ENCODE peak calls at places on chromosomes 3 and 15, in four cellular contexts. L is A549, Y is GM06990, W is colonic mucosa. B is an unnamed sample.

GRCh38 chr3:49566312-49566711 is 12.0 kb downstream of the BSN start:
- DNase-seq in W (no peak), Y (no peak), L (no peak), B (no peak)

GRCh38 chr3:195113074-195113473 is 157.9 kb downstream of the XXYLT1 start:
- DNase-seq in Y (no peak), W (no peak), L (no peak), B (no peak)

GRCh38 chr3:24060055-24060454 is 115.0 kb downstream of the NR1D2 start:
- DNase-seq in W (no peak), L (no peak), Y (no peak), B (peak)

GRCh38 chr15:90862964-90863721 is 5.2 kb upstream of the FURIN start:
- DNase-seq in Y (no peak), W (no peak), L (no peak), B (peak)

GRCh38 chr3:50450135-50450911 is 53.1 kb downstream of the CACNA2D2 start:
- DNase-seq in Y (peak), W (peak), L (no peak), B (peak)

GRCh38 chr3:134846943-134847342 is 51.9 kb downstream of the EPHB1 start:
- DNase-seq in Y (no peak), W (no peak), L (peak), B (peak)

GRCh38 chr3:8523041-8523440 is 21.4 kb downstream of the LMCD1 start:
- DNase-seq in Y (no peak), L (no peak), W (no peak), B (no peak)

GRCh38 chr3:44992555-44993470 is 16.8 kb downstream of the EXOSC7 start:
- DNase-seq in W (no peak), Y (no peak), L (peak), B (peak)

GRCh38 chr15:74786659-74787165 is 4.8 kb downstream of the CSK start:
- DNase-seq in W (peak), Y (peak), L (no peak), B (no peak)

GRCh38 chr15:63872759-63873510 is 39.2 kb upstream of the HERC1 start:
- DNase-seq in W (no peak), Y (no peak), L (no peak), B (no peak)

GRCh38 chr3:9497821-9498565 is 55.6 kb downstream of the LHFPL4 start:
- DNase-seq in L (no peak), W (no peak), Y (no peak), B (peak)

GRCh38 chr15:94168250-94168649 is 63.1 kb upstream of the MCTP2 start:
- DNase-seq in L (no peak), Y (no peak), W (no peak), B (peak)

GRCh38 chr3:142943349-142943748 is 20.1 kb downstream of the PAQR9 start:
- DNase-seq in L (no peak), W (no peak), Y (no peak), B (no peak)

GRCh38 chr3:126419886-126420786 is 25.4 kb downstream of the CFAP100 start:
- DNase-seq in W (no peak), Y (no peak), L (no peak), B (no peak)

GRCh38 chr15:68312701-68313204 is 35.2 kb downstream of the FEM1B start:
- DNase-seq in L (no peak), W (no peak), Y (no peak), B (peak)

GRCh38 chr3:186225603-186226002 is 116.7 kb upstream of the ETV5 start:
- DNase-seq in Y (peak), W (no peak), L (no peak), B (no peak)

GRCh38 chr3:34683851-34684250 is 885.4 kb downstream of the PDCD6IP start:
- DNase-seq in Y (no peak), W (peak), L (peak), B (peak)

GRCh38 chr3:114794894-114795630 is 352.0 kb downstream of the ZBTB20 start:
- DNase-seq in L (no peak), Y (no peak), W (no peak), B (no peak)

GRCh38 chr3:58532794-58533220 is 4.2 kb downstream of the ACOX2 start:
- DNase-seq in Y (peak), L (peak), W (peak), B (peak)

GRCh38 chr3:157129782-157130137 is 30.2 kb downstream of the CCNL1 start:
- DNase-seq in L (no peak), Y (no peak), W (peak), B (peak)

GRCh38 chr15:74626752-74627692 is 11.4 kb downstream of the CLK3 start:
- DNase-seq in W (no peak), L (no peak), Y (no peak), B (no peak)

GRCh38 chr3:141795719-141796435 is 32.7 kb downstream of the GRK7 start:
- DNase-seq in Y (no peak), L (no peak), W (peak), B (peak)

GRCh38 chr3:138093721-138094120 is 21.7 kb downstream of the DZIP1L start:
- DNase-seq in W (no peak), L (no peak), Y (no peak), B (no peak)

GRCh38 chr3:138103466-138103865 is 11.9 kb downstream of the DZIP1L start:
- DNase-seq in W (no peak), Y (no peak), L (no peak), B (no peak)

GRCh38 chr3:138097192-138097829 is 18.1 kb downstream of the DZIP1L start:
- DNase-seq in L (peak), W (no peak), Y (no peak), B (no peak)

DNA sequence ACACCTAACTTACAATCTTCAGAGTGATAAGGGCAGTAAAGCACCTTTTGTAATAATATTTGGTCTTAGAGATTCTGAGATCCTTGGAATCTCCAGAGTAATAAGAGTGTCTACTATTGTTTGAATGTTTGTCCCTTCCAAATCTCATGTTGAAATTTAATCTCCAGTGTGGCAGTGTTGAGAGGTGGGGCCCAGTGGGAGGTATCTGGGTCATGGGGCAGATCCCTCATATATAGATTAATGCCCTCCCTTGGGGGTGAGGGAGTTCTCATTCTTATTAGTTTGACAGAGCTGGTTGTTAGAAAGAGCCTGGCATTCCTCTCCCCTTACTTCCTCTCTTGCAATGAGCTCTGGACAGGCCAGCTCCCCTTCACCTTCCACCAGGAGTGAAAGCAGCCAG is 16.0 kb downstream of the DZIP1L start:
- DNase-seq in W (no peak), Y (no peak), L (no peak), B (no peak)
- TF ChIP-seq CTCF in W (no peak), Y (no peak), L (no peak), B (no peak)

GRCh38 chr3:173745952-173746682 is 348.6 kb downstream of the NLGN1 start:
- DNase-seq in Y (no peak), W (no peak), L (no peak), B (peak)
- TF ChIP-seq CTCF in Y (no peak), W (no peak), L (no peak), B (no peak)

GRCh38 chr15:70584838-70585706 is 178.3 kb downstream of the UACA start:
- DNase-seq in Y (no peak), W (no peak), L (peak), B (peak)
- TF ChIP-seq CTCF in Y (no peak), W (peak), L (peak), B (peak)

DNA sequence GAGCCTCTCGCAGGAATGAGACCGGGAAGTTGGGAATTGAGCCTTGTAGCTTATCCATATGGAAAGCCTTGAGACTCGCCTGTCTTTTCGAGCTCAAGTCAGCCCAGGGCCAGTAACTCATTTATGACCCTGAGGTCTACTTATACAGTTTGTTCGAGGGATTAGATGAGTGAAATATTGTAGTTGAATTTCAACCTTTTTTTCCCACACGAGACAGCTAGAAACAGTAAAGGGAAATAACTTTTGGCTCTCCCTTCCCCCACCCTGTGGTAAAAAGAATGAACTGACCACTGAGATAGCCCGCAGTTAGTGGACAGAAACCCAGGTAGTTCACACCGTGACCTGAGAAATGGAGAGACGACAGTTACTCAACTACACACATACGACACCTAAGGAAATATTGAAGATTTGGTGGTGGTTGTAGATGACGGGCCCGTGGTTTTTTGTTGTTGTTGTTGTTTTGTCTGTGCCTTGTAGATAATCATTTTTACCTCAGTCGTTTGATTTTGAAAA is 837 bp downstream of the EIF3J start:
- DNase-seq in Y (no peak), L (peak), W (no peak), B (peak)
- TF ChIP-seq CTCF in Y (no peak), L (no peak), W (no peak), B (no peak)

GRCh38 chr3:171169866-171170265 is 143.3 kb upstream of the SLC2A2 start:
- DNase-seq in L (no peak), W (no peak), Y (no peak), B (no peak)

GRCh38 chr3:171168551-171168950 is 142.0 kb upstream of the SLC2A2 start:
- DNase-seq in W (no peak), Y (no peak), L (no peak), B (no peak)

GRCh38 chr3:171165986-171166385 is 139.5 kb upstream of the SLC2A2 start:
- DNase-seq in W (no peak), Y (peak), L (no peak), B (no peak)

GRCh38 chr3:171169443-171169842 is 142.9 kb upstream of the SLC2A2 start:
- DNase-seq in L (no peak), W (no peak), Y (no peak), B (no peak)

DNA sequence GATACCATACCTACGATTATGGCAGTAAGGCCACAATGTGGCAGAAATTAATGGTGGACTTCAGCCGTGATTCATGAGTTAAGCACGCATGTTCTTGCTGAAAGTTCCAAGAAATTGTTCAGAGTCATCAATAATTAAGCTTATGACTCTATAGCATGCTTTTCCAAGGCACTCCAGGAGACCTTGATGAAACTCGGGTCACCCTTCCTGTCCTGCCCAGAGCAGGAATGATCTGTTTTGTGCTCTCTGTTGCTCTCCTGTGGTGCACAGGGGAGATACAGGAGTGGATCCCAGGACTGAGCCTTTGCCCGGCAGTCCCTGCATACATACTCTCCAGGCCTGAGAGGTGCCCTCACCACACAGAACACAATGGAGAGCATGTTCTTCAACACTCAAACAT is 141.6 kb upstream of the SLC2A2 start:
- DNase-seq in L (peak), Y (no peak), W (peak), B (peak)
- TF ChIP-seq CTCF in L (peak), Y (no peak), W (no peak), B (peak)

DNA sequence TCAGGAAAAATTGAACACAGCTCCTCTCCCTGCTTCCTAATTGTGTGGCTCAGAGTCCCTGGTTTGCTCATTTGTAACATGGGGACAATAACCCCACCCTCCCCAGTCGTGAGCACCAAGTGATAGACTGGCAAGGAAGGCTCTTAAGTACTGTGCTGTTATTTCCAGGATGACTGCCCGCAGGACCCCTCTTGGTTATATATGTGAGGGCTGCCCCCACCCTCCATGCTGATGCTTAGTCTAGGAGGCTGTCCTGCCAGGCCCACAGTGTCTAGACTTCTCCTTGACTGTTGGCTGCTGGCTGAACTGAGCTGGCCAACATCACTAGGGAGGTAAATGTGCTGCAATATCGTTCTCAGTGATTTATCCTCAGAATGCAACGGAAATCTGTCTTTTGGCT is 45.1 kb downstream of the RAB11A start:
- DNase-seq in Y (no peak), W (no peak), L (no peak), B (no peak)
- TF ChIP-seq CTCF in Y (no peak), W (no peak), L (no peak), B (no peak)